ENCODE peak calls at places on chromosomes 12 and 14, in six cellular contexts. One of them, this sample, is unnamed.

GRCh38 chr12:44227601-44228000 is 391.7 kb downstream of the TMEM117 start:
- DNase-seq in NB4: no peak
- DNase-seq in K562: no peak
- DNase-seq in GM12878: no peak
- DNase-seq in HepG2: no peak
- DNase-seq in endothelial cell of umbilical vein: no peak
- DNase-seq in this sample: no peak

GRCh38 chr14:53432378-53432802 is 279.3 kb upstream of the DDHD1 start:
- DNase-seq in K562: peak
- DNase-seq in NB4: peak
- DNase-seq in HepG2: peak
- DNase-seq in GM12878: no peak
- DNase-seq in endothelial cell of umbilical vein: peak
- DNase-seq in this sample: peak

GRCh38 chr12:123097521-123098084 is 53.3 kb downstream of the PITPNM2 start:
- DNase-seq in endothelial cell of umbilical vein: no peak
- DNase-seq in NB4: no peak
- DNase-seq in K562: no peak
- DNase-seq in GM12878: no peak
- DNase-seq in HepG2: no peak
- DNase-seq in this sample: no peak

GRCh38 chr12:105507311-105508035 is 177.0 kb downstream of the C12orf75 start:
- DNase-seq in endothelial cell of umbilical vein: peak
- DNase-seq in GM12878: no peak
- DNase-seq in NB4: no peak
- DNase-seq in HepG2: no peak
- DNase-seq in K562: no peak
- DNase-seq in this sample: no peak

GRCh38 chr12:48197549-48197966 is 5.5 kb downstream of the OR10AD1 start:
- DNase-seq in endothelial cell of umbilical vein: peak
- DNase-seq in GM12878: peak
- DNase-seq in NB4: peak
- DNase-seq in HepG2: no peak
- DNase-seq in K562: peak
- DNase-seq in this sample: peak

GRCh38 chr12:121917950-121918678 is at the start of gene CFAP251:
- DNase-seq in K562: no peak
- DNase-seq in HepG2: no peak
- DNase-seq in endothelial cell of umbilical vein: peak
- DNase-seq in NB4: no peak
- DNase-seq in GM12878: peak
- DNase-seq in this sample: no peak

GRCh38 chr12:116284401-116284800 is 6.9 kb upstream of the MED13L start:
- DNase-seq in NB4: peak
- DNase-seq in endothelial cell of umbilical vein: no peak
- DNase-seq in GM12878: no peak
- DNase-seq in K562: no peak
- DNase-seq in HepG2: no peak
- DNase-seq in this sample: no peak

GRCh38 chr14:97603201-97603600 is 806.0 kb downstream of the VRK1 start:
- DNase-seq in endothelial cell of umbilical vein: no peak
- DNase-seq in K562: no peak
- DNase-seq in NB4: no peak
- DNase-seq in GM12878: no peak
- DNase-seq in HepG2: no peak
- DNase-seq in this sample: no peak

GRCh38 chr12:80877706-80878384 is 59.9 kb downstream of the LIN7A start:
- DNase-seq in K562: no peak
- DNase-seq in HepG2: no peak
- DNase-seq in GM12878: no peak
- DNase-seq in NB4: no peak
- DNase-seq in endothelial cell of umbilical vein: no peak
- DNase-seq in this sample: no peak

GRCh38 chr12:15278816-15279658 is 43.3 kb upstream of the PTPRO start:
- DNase-seq in NB4: peak
- DNase-seq in HepG2: no peak
- DNase-seq in GM12878: no peak
- DNase-seq in K562: no peak
- DNase-seq in endothelial cell of umbilical vein: peak
- DNase-seq in this sample: no peak

GRCh38 chr14:99793213-99794155 is at the start of gene EML1:
- DNase-seq in NB4: peak
- DNase-seq in GM12878: no peak
- DNase-seq in K562: peak
- DNase-seq in endothelial cell of umbilical vein: peak
- DNase-seq in HepG2: peak
- DNase-seq in this sample: peak

GRCh38 chr14:99792551-99793212 is 531 bp upstream of the EML1 start:
- DNase-seq in K562: no peak
- DNase-seq in GM12878: no peak
- DNase-seq in endothelial cell of umbilical vein: peak
- DNase-seq in HepG2: no peak
- DNase-seq in NB4: no peak
- DNase-seq in this sample: peak

GRCh38 chr14:99794156-99794780 is 1.1 kb downstream of the EML1 start:
- DNase-seq in K562: no peak
- DNase-seq in NB4: no peak
- DNase-seq in GM12878: no peak
- DNase-seq in endothelial cell of umbilical vein: no peak
- DNase-seq in HepG2: no peak
- DNase-seq in this sample: no peak

GRCh38 chr14:99797231-99797630 is 4.0 kb downstream of the EML1 start:
- DNase-seq in K562: no peak
- DNase-seq in HepG2: no peak
- DNase-seq in NB4: no peak
- DNase-seq in GM12878: no peak
- DNase-seq in endothelial cell of umbilical vein: no peak
- DNase-seq in this sample: no peak

GRCh38 chr14:99795046-99795445 is 1.8 kb downstream of the EML1 start:
- DNase-seq in endothelial cell of umbilical vein: no peak
- DNase-seq in GM12878: no peak
- DNase-seq in NB4: no peak
- DNase-seq in K562: no peak
- DNase-seq in HepG2: no peak
- DNase-seq in this sample: no peak
- H3K4me3 ChIP-seq in endothelial cell of umbilical vein: no peak
- H3K4me3 ChIP-seq in GM12878: no peak
- H3K4me3 ChIP-seq in NB4: no peak
- H3K4me3 ChIP-seq in K562: no peak
- H3K4me3 ChIP-seq in HepG2: no peak
- H3K4me3 ChIP-seq in this sample: no peak

GRCh38 chr14:76904740-76905569 is 78.7 kb downstream of the LRRC74A start:
- DNase-seq in NB4: peak
- DNase-seq in endothelial cell of umbilical vein: peak
- DNase-seq in GM12878: peak
- DNase-seq in HepG2: peak
- DNase-seq in K562: no peak
- DNase-seq in this sample: peak
- TF ChIP-seq MYC in NB4: no peak
- TF ChIP-seq MYC in endothelial cell of umbilical vein: no peak
- TF ChIP-seq MYC in GM12878: no peak
- TF ChIP-seq MYC in HepG2: no peak
- TF ChIP-seq MYC in K562: no peak
- TF ChIP-seq MYC in this sample: peak

DNA sequence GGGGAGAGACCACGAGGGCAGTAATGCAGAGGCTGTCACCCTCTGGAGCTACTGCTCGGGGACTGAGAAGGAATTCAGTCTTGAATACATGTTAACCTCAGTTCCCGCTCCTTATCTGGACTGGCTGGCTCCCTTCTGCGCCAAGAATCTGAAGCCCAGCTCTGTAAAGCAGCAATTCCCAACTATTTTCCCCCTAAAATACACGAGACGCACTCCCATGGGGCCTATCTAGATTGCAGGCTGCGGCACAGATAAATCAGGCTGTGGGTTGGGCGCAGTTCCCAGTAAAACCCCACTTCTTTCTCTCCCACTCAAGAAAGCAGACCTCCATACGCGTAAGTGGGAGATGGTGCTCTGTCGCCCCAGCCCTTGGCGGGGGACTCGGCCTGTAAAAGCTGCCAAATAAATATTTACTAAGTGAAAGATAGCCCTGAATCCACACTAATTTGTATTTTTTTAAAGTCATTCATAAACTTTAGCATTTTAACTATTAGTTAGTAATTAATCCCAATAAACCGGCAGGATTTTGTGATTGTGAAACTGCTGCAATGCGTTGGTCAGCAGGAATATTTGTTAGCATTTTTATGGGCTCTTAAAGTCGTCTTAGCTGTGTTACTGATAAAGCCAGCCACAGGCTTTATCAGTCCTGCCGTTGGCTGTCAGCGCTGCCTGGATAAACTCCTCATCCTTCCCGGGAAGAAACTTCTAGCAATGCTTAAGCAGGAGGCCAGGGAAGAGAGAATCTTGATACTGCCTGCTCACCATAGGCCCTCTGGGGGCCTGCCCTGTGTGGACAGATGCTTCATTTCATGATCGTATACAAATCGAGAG is 17.8 kb downstream of the FBXL14 start:
- DNase-seq in endothelial cell of umbilical vein: no peak
- DNase-seq in NB4: no peak
- DNase-seq in HepG2: no peak
- DNase-seq in K562: peak
- DNase-seq in GM12878: no peak
- DNase-seq in this sample: no peak
- H3K4me3 ChIP-seq in endothelial cell of umbilical vein: no peak
- H3K4me3 ChIP-seq in NB4: no peak
- H3K4me3 ChIP-seq in HepG2: no peak
- H3K4me3 ChIP-seq in K562: peak
- H3K4me3 ChIP-seq in GM12878: no peak
- H3K4me3 ChIP-seq in this sample: no peak

GRCh38 chr12:58174316-58174715 is 232.9 kb downstream of the ATP23 start:
- DNase-seq in GM12878: no peak
- DNase-seq in endothelial cell of umbilical vein: peak
- DNase-seq in K562: no peak
- DNase-seq in NB4: no peak
- DNase-seq in HepG2: no peak
- DNase-seq in this sample: no peak
- TF ChIP-seq MYC in GM12878: no peak
- TF ChIP-seq MYC in endothelial cell of umbilical vein: no peak
- TF ChIP-seq MYC in K562: no peak
- TF ChIP-seq MYC in NB4: no peak
- TF ChIP-seq MYC in HepG2: no peak
- TF ChIP-seq MYC in this sample: no peak

GRCh38 chr14:67490201-67490600 is 1.7 kb upstream of the TMEM229B start:
- DNase-seq in K562: no peak
- DNase-seq in NB4: no peak
- DNase-seq in GM12878: no peak
- DNase-seq in endothelial cell of umbilical vein: no peak
- DNase-seq in HepG2: no peak
- DNase-seq in this sample: no peak

GRCh38 chr14:67491285-67491684 is 2.8 kb upstream of the TMEM229B start:
- DNase-seq in NB4: no peak
- DNase-seq in HepG2: no peak
- DNase-seq in endothelial cell of umbilical vein: no peak
- DNase-seq in K562: no peak
- DNase-seq in GM12878: no peak
- DNase-seq in this sample: no peak

GRCh38 chr14:67493092-67493717 is 4.7 kb upstream of the TMEM229B start:
- DNase-seq in HepG2: no peak
- DNase-seq in endothelial cell of umbilical vein: no peak
- DNase-seq in GM12878: peak
- DNase-seq in NB4: no peak
- DNase-seq in K562: no peak
- DNase-seq in this sample: no peak

GRCh38 chr14:67492538-67492937 is 4.0 kb upstream of the TMEM229B start:
- DNase-seq in NB4: no peak
- DNase-seq in GM12878: no peak
- DNase-seq in K562: no peak
- DNase-seq in endothelial cell of umbilical vein: no peak
- DNase-seq in HepG2: no peak
- DNase-seq in this sample: no peak

DNA sequence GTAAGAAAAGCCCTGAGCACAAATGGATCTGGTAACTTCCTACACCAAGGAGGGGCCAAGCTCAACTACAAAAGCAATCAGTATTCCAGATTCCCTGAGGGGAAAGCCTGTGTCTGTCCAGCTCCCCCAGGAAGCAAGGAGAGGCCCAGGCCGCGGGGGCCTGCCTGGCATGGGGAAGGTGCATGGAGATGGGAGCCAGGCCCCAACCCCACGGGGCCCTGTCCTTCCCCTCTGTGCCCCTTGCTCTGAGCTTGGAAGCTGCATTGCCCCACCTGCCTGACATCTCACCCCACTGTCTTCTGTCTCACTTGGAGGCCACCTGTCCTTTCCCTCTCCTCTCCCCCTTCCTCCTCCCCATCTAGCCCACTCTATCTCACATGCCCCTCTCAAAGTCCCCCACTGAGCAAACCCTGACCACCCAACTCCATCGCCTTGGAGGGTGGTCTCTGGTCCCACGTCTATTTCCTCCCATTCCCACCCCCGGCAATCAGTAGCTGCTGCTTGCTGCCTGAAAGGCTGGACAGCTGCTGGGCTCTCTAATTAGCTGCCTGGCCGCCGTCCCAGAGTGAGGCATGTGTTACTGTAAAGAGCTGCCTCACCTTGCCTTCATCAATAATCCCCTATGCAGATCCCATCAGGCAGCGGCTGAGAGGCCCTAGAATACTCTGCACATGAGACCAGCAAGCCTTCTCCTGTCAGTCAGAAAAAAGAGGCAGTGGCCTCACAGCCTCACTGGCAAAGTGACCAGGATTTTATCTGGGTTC is 3.4 kb upstream of the TMEM229B start:
- DNase-seq in HepG2: no peak
- DNase-seq in K562: no peak
- DNase-seq in NB4: no peak
- DNase-seq in GM12878: no peak
- DNase-seq in endothelial cell of umbilical vein: no peak
- DNase-seq in this sample: no peak
- H3K4me3 ChIP-seq in HepG2: no peak
- H3K4me3 ChIP-seq in K562: no peak
- H3K4me3 ChIP-seq in NB4: no peak
- H3K4me3 ChIP-seq in GM12878: no peak
- H3K4me3 ChIP-seq in endothelial cell of umbilical vein: no peak
- H3K4me3 ChIP-seq in this sample: no peak

DNA sequence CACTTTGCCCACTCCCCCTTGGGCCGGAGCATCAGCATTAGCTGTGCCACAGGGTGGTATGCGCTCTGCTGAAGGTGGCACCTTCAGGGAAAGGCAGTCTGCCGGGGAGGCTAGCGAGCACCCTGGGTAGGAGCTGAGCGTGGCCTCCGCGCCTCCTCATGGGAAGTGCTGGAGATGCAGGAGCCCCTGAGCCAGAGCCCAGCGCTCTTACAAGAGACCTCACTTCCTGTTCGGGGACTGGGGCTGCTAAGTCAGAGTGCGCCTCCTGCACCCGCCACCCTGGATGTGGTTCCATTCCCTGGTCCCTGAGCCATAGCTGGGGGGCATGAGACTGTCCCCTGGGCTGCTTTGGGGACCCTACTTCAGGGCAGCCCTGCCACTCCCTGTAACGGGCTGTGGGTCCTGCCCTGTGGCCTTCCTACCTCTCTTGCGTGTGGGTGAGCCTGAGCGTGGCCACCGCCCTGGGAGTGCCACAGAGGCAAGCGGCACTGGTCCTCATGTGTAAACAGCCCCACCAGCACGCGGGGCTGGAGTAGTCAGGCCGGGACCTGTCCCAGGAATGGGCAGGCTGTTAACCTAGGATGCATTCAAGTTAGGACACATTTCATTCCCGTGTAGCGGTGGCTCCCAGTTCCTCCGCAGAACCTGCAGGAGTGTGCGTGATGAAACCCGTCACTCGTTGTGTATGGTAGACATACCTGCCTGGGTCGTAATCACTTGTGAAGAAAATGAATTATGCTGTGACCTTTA is 19.4 kb downstream of the COA8 start:
- DNase-seq in GM12878: no peak
- DNase-seq in endothelial cell of umbilical vein: no peak
- DNase-seq in NB4: peak
- DNase-seq in K562: no peak
- DNase-seq in HepG2: no peak
- DNase-seq in this sample: no peak
- TF ChIP-seq MYC in GM12878: no peak
- TF ChIP-seq MYC in endothelial cell of umbilical vein: no peak
- TF ChIP-seq MYC in NB4: no peak
- TF ChIP-seq MYC in K562: no peak
- TF ChIP-seq MYC in HepG2: no peak
- TF ChIP-seq MYC in this sample: no peak